ENCODE peak calls at places on chromosome 4, in five cellular contexts. G, S, O, I and V are unnamed samples.

GRCh38 chr4:8705161-8706145 is 112.9 kb downstream of the CPZ start:
- DNase-seq in G (no peak), S (no peak), O (no peak), I (no peak), V (no peak)

GRCh38 chr4:78483811-78484210 is 67.8 kb upstream of the ANXA3 start:
- DNase-seq in G (no peak), S (no peak), O (no peak), I (no peak), V (no peak)

GRCh38 chr4:123555500-123556273 is 159.1 kb downstream of the SPRY1 start:
- DNase-seq in G (peak), S (peak), O (peak), I (peak), V (peak)

GRCh38 chr4:33961751-33962150 is 2282.6 kb downstream of the ARAP2 start:
- DNase-seq in G (no peak), S (no peak), O (no peak), I (peak), V (no peak)

GRCh38 chr4:76548704-76549103 is 113.7 kb downstream of the SHROOM3 start:
- DNase-seq in G (no peak), S (no peak), O (peak), I (no peak), V (no peak)

GRCh38 chr4:114272226-114272625 is 292.8 kb upstream of the ARSJ start:
- DNase-seq in G (no peak), S (peak), O (no peak), I (peak), V (no peak)

GRCh38 chr4:3801521-3801920 is 35.3 kb downstream of the ADRA2C start:
- DNase-seq in G (no peak), S (no peak), O (no peak), I (no peak), V (no peak)

GRCh38 chr4:2837904-2838496 is 5.6 kb upstream of the ADD1 start:
- DNase-seq in G (no peak), S (no peak), O (peak), I (peak), V (peak)

GRCh38 chr4:53644607-53645006 is 53.3 kb upstream of the LNX1 start:
- DNase-seq in G (no peak), S (no peak), O (peak), I (no peak), V (peak)

DNA sequence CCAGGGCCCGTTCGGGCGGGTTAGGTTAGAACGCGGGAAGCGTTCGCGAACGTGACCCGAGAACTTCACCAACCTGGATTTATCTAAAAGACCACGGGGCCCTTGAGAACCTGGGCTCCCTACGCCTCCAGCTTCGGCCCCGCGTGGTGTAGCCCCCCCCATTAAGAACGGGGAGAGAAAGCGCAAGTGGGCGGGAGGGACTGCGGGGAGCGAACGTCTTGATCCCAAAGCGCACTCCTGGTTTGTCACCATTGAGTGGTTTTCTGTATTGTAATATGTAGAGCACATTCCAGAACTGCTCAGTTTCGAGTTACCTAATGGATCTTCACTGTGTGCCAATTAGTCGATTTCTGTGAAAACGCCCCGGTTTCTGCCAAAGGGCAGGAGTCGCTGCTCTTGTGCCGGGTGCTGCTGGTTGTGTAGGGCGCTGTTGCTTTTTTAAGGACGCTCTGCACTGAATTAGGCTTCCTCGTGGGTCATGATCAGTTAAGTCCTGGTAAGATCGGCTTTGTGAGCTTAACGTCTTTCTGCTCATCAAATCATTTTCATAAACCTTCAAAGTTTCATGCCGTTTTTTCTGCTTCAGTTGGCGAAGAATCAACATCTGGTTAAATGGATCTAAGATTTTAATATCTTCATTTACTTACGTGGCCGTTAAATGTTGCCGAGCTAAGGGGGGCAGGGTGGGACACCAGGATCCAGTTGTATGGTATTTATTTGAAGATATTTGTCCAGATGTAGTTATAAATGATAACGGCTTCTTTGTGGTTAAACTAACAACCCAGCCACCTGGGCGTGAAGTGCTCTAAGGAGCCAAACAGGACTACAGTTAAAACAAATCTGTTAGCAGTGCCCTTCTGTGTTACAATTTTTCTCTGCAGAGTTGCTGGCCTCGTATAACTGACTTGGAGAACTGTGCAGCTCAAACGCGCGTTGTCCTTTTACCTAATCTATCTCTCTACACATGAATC is 808 bp downstream of the MND1 start:
- DNase-seq in G (no peak), S (peak), O (peak), I (peak), V (no peak)
- TF ChIP-seq POLR2A in G (no peak), S (no peak), O (no peak), I (no peak), V (no peak)

GRCh38 chr4:25271866-25272265 is 38.0 kb downstream of the PI4K2B start:
- DNase-seq in G (no peak), S (no peak), O (no peak), I (no peak), V (no peak)
- TF ChIP-seq CTCF in G (no peak), S (no peak), O (no peak), I (no peak), V (no peak)

GRCh38 chr4:109729155-109729562 is 711 bp downstream of the PLA2G12A start:
- DNase-seq in G (no peak), S (peak), O (peak), I (peak), V (no peak)

GRCh38 chr4:109733728-109734127 is 3.9 kb upstream of the PLA2G12A start:
- DNase-seq in G (no peak), S (no peak), O (no peak), I (no peak), V (no peak)

GRCh38 chr4:109728385-109728784 is 1.5 kb downstream of the PLA2G12A start:
- DNase-seq in G (no peak), S (no peak), O (no peak), I (no peak), V (no peak)

GRCh38 chr4:109730294-109731051 is 603 bp upstream of the PLA2G12A start:
- DNase-seq in G (peak), S (peak), O (peak), I (peak), V (peak)

DNA sequence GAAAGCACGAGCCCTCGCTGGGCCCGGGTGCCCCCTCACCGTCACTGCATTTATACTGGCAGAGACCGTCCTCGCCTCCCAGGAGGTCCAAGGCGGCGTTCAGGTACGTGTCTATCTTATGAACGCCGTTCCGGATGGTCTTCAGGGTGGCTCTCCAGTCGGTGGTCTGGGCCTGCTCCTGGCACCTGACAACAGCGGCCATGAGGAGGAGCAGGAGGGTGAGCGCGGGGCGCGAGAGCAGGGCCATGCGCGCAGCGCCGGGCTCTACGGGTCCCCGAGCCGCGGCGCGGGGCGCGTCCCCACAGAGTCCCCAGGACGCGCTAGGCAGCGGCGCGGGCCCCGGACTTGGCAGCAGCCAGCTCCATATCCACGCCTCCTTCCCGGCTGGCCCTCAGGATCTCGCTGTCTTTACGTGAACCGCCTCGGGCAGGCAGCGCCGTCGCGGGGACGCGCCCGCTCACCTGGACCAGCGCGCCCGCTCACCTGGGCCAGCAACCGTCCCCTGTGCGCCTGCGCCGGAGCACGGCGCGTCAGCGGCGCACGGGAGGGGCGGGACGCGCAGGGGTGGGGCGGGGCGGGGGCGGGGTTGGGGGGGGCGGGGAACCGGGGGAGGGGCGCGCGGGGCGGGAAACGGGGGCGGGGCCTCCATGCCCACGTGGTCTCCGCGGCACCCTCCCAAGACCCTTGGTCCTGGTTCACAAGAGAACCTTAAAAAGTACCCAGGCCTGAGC is at the start of gene PLA2G12A:
- DNase-seq in G (peak), S (peak), O (peak), I (peak), V (peak)
- TF ChIP-seq POLR2A in G (peak), S (peak), O (peak), I (no peak), V (no peak)

GRCh38 chr4:87739494-87739893 is 59.9 kb upstream of the IBSP start:
- DNase-seq in G (no peak), S (no peak), O (no peak), I (no peak), V (no peak)

GRCh38 chr4:87734936-87735335 is 64.4 kb upstream of the IBSP start:
- DNase-seq in G (no peak), S (no peak), O (no peak), I (no peak), V (no peak)

GRCh38 chr4:87732033-87732770 is 67.2 kb upstream of the IBSP start:
- DNase-seq in G (no peak), S (no peak), O (peak), I (no peak), V (no peak)

DNA sequence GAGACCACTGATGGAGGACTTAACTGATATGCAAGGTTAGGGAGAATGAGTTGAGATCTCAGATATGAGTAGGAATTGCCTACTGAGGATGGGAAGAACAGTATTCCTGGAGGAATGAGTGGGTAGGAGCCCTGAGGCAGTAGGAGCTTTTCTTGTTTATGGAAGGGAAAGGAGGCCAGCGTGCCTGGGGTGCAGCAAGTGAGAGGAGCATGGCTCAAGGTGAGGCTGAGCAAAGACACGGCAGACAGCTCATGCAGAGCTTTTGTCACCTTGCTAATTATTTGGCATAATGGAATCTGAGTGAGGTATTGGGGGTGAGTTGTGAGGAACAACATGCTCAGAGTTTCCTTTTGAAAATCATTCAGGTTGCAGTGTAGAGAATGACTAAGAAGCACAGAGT is 65.3 kb upstream of the IBSP start:
- DNase-seq in G (no peak), S (no peak), O (no peak), I (no peak), V (no peak)
- TF ChIP-seq CTCF in G (no peak), S (no peak), O (no peak), I (no peak), V (no peak)

GRCh38 chr4:124711469-124712416 is 789 bp downstream of the ANKRD50 start:
- DNase-seq in G (peak), S (peak), O (peak), I (peak), V (no peak)
- TF ChIP-seq POLR2A in G (no peak), S (no peak), O (no peak), I (peak), V (no peak)

DNA sequence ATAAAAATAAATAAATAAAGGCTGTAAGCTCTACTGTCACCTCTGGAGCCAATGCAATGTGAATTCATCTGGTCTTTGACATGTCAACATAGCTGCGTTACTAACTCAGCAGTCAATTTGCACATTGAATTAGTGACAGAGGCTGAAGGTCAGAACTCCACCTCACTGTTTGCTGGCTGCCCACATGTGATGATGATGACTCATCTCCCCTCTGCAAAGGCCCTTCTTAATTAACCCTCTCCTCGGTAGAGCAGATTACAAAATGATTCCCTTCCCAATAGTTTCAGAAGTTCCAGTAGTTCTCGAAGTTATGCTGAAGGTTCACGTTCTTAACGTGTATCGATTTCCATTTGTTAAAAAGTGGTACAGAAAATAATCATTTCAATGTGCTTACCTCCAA is 1626.0 kb upstream of the TENM3 start:
- DNase-seq in G (no peak), S (no peak), O (no peak), I (peak), V (no peak)
- TF ChIP-seq CTCF in G (no peak), S (no peak), O (no peak), I (no peak), V (no peak)

DNA sequence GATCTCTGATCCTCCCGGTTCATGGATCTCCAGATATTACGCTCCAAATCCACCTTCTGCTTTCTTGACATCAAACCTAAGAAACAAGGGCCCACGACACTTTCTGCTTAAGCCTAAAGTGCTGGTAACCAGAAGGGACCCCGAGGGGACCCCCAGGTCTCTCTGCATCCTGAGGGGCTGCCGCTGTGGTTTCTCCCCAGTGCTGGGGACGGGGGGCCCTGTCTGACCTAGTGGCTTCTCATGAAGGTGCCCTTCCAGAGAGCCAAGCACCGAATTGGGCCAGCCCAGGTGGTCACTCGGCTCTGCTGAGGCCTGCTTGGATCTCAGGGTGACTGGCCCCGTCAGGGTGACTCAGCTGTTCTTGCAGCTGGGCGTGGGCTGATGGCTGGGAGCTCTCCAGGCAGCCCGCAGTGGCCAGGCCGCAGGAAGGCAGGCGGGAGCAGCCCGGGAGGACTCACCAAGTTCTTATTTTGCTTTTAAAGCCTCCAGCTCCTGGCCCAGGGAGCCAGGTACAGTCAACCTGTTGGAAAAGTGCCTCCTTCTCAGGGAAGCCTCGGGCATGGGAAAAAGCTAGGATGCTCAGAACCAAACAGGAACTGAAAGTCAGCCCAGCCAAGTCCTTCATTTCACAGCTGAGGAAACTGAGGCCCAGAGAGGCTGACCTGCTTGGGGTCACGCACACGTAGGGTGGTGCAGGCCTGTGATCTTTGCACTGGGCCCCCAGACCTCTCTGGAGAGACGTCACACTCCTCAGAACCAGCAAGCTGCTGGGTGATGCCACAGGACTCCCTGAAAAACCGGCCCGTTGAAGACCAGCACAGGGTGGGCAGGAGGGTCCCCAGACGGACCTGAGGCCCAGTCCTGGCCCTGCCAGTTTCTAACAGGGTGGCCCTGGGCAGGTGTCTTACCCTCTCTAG is 16.7 kb downstream of the BLOC1S4 start:
- DNase-seq in G (no peak), S (peak), O (peak), I (peak), V (peak)
- TF ChIP-seq POLR2A in G (no peak), S (no peak), O (no peak), I (peak), V (no peak)

DNA sequence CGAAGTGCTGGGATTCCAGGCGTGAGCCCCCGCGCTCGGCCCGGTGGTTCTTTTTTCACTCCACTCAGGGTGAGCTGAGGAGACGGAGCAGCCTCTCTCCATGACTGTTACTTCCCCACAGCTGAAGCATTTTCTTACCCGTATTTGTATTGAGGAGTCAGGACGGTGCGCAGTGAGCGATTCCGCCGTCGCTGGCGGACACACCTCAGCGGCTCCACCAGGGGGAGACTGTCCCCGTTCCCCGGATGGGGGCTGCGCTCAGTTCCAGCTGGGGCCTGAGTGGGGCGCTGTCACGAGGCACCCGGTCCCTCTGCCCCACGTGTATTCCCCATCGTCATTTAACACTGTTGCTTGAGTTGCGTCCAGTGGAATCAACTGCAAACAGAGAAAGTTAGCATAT is 844.0 kb upstream of the FRG1 start:
- DNase-seq in G (no peak), S (no peak), O (no peak), I (no peak), V (no peak)
- TF ChIP-seq CTCF in G (no peak), S (no peak), O (no peak), I (no peak), V (no peak)

DNA sequence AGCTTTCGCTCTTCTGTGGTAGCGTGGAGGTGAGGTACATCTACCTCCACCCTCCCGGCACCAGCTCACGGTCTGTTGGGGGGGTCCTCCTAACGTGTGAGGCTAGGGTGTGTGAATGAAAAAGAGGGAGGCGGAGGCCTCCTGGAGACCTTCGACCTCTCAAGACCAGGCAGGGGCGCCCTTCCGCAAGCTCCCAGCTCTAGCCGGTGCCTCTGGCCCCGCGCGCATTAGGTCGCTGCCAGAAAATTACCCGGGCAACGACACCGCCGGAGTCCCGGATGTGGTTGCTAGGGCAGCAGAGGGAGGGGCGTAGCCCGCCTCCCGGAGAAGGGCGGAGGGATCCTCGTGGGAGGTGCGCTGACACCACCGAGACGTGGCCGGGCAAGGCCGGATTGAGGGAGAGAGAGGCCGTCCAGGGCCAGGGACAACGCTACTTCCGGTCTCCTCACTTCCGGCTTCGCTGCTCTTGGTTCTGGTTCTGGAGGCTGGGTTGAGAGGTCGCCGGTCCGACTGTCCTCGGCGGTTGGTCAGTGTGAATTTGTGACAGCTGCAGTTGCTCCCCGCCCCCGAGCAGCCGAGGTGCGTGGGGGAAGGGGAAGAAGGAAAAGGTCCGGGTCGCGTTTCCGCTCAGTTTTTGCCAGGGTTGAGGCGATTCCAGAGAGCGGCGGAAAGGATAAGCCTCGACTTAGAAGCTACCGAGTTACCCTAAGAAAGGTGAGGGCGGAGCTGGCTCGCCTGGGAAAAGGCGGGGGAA is at the start of the genes ARFIP1 and TIGD4:
- DNase-seq in G (peak), S (peak), O (peak), I (peak), V (peak)
- TF ChIP-seq POLR2A in G (peak), S (peak), O (peak), I (peak), V (no peak)

DNA sequence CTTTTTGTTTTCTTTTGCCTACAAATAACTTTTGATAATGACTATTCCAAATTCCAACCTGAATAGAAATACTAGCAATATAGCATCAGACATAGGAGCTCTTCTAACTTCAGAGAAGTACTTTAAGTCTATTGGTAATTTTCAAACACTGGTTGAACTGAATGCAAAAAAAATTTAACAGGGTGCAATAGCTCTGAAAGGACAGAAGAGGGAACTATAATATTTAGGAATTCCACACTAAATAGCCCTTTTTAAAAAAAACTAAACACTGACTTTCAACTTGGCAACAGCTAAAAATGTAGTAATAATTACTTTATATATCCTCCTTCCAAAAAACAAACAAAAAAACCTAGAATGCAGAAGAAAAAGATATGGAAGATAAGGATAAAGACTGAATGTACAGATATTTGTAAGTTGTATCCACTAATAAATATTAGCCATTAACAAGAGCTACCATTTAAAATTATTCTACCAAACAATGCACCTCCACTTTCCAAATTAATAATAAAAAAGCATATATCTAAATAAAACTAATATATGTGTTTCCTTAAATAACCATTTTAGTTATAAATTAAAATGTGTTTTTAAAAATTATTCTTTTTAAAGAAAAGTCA is 81.4 kb downstream of the FBXW7 start:
- DNase-seq in G (no peak), S (peak), O (no peak), I (peak), V (no peak)
- TF ChIP-seq CTCF in G (peak), S (peak), O (peak), I (peak), V (no peak)